ENCODE peak calls at places on chromosomes 13 and 19, in seven cellular contexts. One of them, this sample, is unnamed. For H3K4me1, the result is how much of the 10 kb centered on the place peaks cover.

GRCh38 chr13:102817907-102818306 is 19.0 kb downstream of the BIVM start:
- DNase-seq in HCT116: no peak
- DNase-seq in K562: no peak
- DNase-seq in SK-N-SH: no peak
- DNase-seq in A549: no peak
- DNase-seq in GM12878: no peak
- DNase-seq in GM23338: no peak
- DNase-seq in this sample: no peak

GRCh38 chr19:29694669-29695627 is 20.1 kb downstream of the C19orf12 start:
- DNase-seq in GM23338: peak
- DNase-seq in HCT116: no peak
- DNase-seq in GM12878: no peak
- DNase-seq in SK-N-SH: peak
- DNase-seq in K562: peak
- DNase-seq in A549: peak
- DNase-seq in this sample: no peak

GRCh38 chr13:24511019-24511823 is 1.4 kb downstream of the PARP4 start:
- DNase-seq in SK-N-SH: peak
- DNase-seq in HCT116: peak
- DNase-seq in A549: peak
- DNase-seq in K562: peak
- DNase-seq in GM12878: peak
- DNase-seq in GM23338: peak
- DNase-seq in this sample: no peak

GRCh38 chr13:20461481-20461859 is 64.2 kb downstream of the CRYL1 start:
- DNase-seq in HCT116: no peak
- DNase-seq in GM23338: no peak
- DNase-seq in SK-N-SH: no peak
- DNase-seq in A549: no peak
- DNase-seq in K562: no peak
- DNase-seq in GM12878: no peak
- DNase-seq in this sample: no peak

GRCh38 chr13:35767256-35767981 is 290.9 kb upstream of the MAB21L1 start:
- DNase-seq in HCT116: no peak
- DNase-seq in A549: no peak
- DNase-seq in GM12878: no peak
- DNase-seq in GM23338: no peak
- DNase-seq in SK-N-SH: no peak
- DNase-seq in K562: no peak
- DNase-seq in this sample: no peak

GRCh38 chr19:29379257-29379986 is 146.4 kb upstream of the VSTM2B start:
- DNase-seq in HCT116: no peak
- DNase-seq in K562: no peak
- DNase-seq in A549: no peak
- DNase-seq in SK-N-SH: no peak
- DNase-seq in GM23338: no peak
- DNase-seq in GM12878: no peak
- DNase-seq in this sample: no peak

GRCh38 chr13:76609643-76610042 is 276.6 kb downstream of the KCTD12 start:
- DNase-seq in K562: no peak
- DNase-seq in GM23338: no peak
- DNase-seq in GM12878: no peak
- DNase-seq in A549: no peak
- DNase-seq in HCT116: no peak
- DNase-seq in SK-N-SH: no peak
- DNase-seq in this sample: no peak

GRCh38 chr19:2813235-2814160 is 6.2 kb upstream of the ZNF554 start:
- DNase-seq in SK-N-SH: peak
- DNase-seq in A549: no peak
- DNase-seq in GM23338: no peak
- DNase-seq in K562: no peak
- DNase-seq in HCT116: no peak
- DNase-seq in GM12878: no peak
- DNase-seq in this sample: no peak

GRCh38 chr13:45490068-45490467 is 25.3 kb downstream of the COG3 start:
- DNase-seq in GM23338: peak
- DNase-seq in SK-N-SH: peak
- DNase-seq in A549: peak
- DNase-seq in K562: peak
- DNase-seq in HCT116: no peak
- DNase-seq in GM12878: no peak
- DNase-seq in this sample: no peak

GRCh38 chr13:96851856-96852255 is 142.4 kb downstream of the OXGR1 start:
- DNase-seq in K562: no peak
- DNase-seq in A549: no peak
- DNase-seq in GM23338: peak
- DNase-seq in GM12878: no peak
- DNase-seq in HCT116: no peak
- DNase-seq in SK-N-SH: no peak
- DNase-seq in this sample: no peak

GRCh38 chr13:110445722-110446569 is 115.6 kb downstream of the RAB20 start:
- DNase-seq in HCT116: no peak
- DNase-seq in SK-N-SH: no peak
- DNase-seq in K562: no peak
- DNase-seq in A549: no peak
- DNase-seq in GM12878: no peak
- DNase-seq in GM23338: no peak
- DNase-seq in this sample: no peak

GRCh38 chr19:18091217-18091608 is 4.5 kb upstream of the IL12RB1 start:
- DNase-seq in SK-N-SH: no peak
- DNase-seq in HCT116: no peak
- DNase-seq in K562: peak
- DNase-seq in A549: no peak
- DNase-seq in GM12878: peak
- DNase-seq in GM23338: no peak
- DNase-seq in this sample: no peak

GRCh38 chr13:97586941-97587340 is 153.0 kb downstream of the RAP2A start:
- DNase-seq in GM23338: no peak
- DNase-seq in A549: no peak
- DNase-seq in GM12878: no peak
- DNase-seq in HCT116: no peak
- DNase-seq in K562: no peak
- DNase-seq in SK-N-SH: no peak
- DNase-seq in this sample: no peak

GRCh38 chr19:28960986-28961705 is 251.8 kb downstream of the UQCRFS1 start:
- DNase-seq in HCT116: no peak
- DNase-seq in GM12878: no peak
- DNase-seq in A549: no peak
- DNase-seq in GM23338: no peak
- DNase-seq in K562: no peak
- DNase-seq in SK-N-SH: no peak
- DNase-seq in this sample: no peak

GRCh38 chr19:30222993-30223865 is 149.0 kb upstream of the ZNF536 start:
- DNase-seq in K562: no peak
- DNase-seq in A549: no peak
- DNase-seq in GM12878: no peak
- DNase-seq in SK-N-SH: no peak
- DNase-seq in GM23338: peak
- DNase-seq in HCT116: no peak
- DNase-seq in this sample: no peak

GRCh38 chr13:21800847-21801616 is 130.2 kb downstream of the FGF9 start:
- DNase-seq in K562: peak
- DNase-seq in SK-N-SH: no peak
- DNase-seq in A549: no peak
- DNase-seq in HCT116: no peak
- DNase-seq in GM12878: no peak
- DNase-seq in GM23338: peak
- DNase-seq in this sample: no peak

GRCh38 chr13:91346848-91347211 is 657 bp upstream of the MIR17HG start:
- DNase-seq in HCT116: no peak
- DNase-seq in A549: peak
- DNase-seq in SK-N-SH: peak
- DNase-seq in GM12878: peak
- DNase-seq in K562: peak
- DNase-seq in GM23338: peak
- DNase-seq in this sample: no peak

GRCh38 chr19:35856546-35857149 is at the start of gene KIRREL2:
- DNase-seq in HCT116: no peak
- DNase-seq in GM23338: peak
- DNase-seq in K562: no peak
- DNase-seq in GM12878: no peak
- DNase-seq in A549: no peak
- DNase-seq in SK-N-SH: peak
- DNase-seq in this sample: no peak

GRCh38 chr19:55488986-55489710 is 912 bp downstream of the SSC5D start:
- DNase-seq in A549: no peak
- DNase-seq in SK-N-SH: peak
- DNase-seq in HCT116: no peak
- DNase-seq in GM23338: no peak
- DNase-seq in GM12878: no peak
- DNase-seq in K562: no peak
- DNase-seq in this sample: no peak

GRCh38 chr19:19432732-19433131 is 27.3 kb downstream of the GATAD2A start:
- DNase-seq in HCT116: no peak
- DNase-seq in A549: no peak
- DNase-seq in GM23338: no peak
- DNase-seq in K562: no peak
- DNase-seq in GM12878: no peak
- DNase-seq in SK-N-SH: no peak
- DNase-seq in this sample: no peak

GRCh38 chr19:19436137-19436691 is 30.7 kb downstream of the GATAD2A start:
- DNase-seq in HCT116: no peak
- DNase-seq in A549: no peak
- DNase-seq in GM23338: no peak
- DNase-seq in GM12878: no peak
- DNase-seq in SK-N-SH: peak
- DNase-seq in K562: no peak
- DNase-seq in this sample: no peak

GRCh38 chr19:19433666-19434213 is 28.3 kb downstream of the GATAD2A start:
- DNase-seq in HCT116: no peak
- DNase-seq in SK-N-SH: no peak
- DNase-seq in GM23338: no peak
- DNase-seq in K562: no peak
- DNase-seq in A549: no peak
- DNase-seq in GM12878: no peak
- DNase-seq in this sample: no peak

GRCh38 chr19:19439083-19439482 is 33.6 kb downstream of the GATAD2A start:
- DNase-seq in SK-N-SH: no peak
- DNase-seq in K562: no peak
- DNase-seq in HCT116: no peak
- DNase-seq in A549: no peak
- DNase-seq in GM23338: no peak
- DNase-seq in GM12878: no peak
- DNase-seq in this sample: no peak

GRCh38 chr19:19434483-19435045 is 29.1 kb downstream of the GATAD2A start:
- DNase-seq in A549: no peak
- DNase-seq in GM12878: no peak
- DNase-seq in GM23338: no peak
- DNase-seq in K562: no peak
- DNase-seq in HCT116: no peak
- DNase-seq in SK-N-SH: no peak
- DNase-seq in this sample: no peak
- TF ChIP-seq REST in A549: no peak
- TF ChIP-seq REST in GM12878: no peak
- TF ChIP-seq REST in GM23338: no peak
- TF ChIP-seq REST in K562: no peak
- TF ChIP-seq REST in HCT116: no peak
- TF ChIP-seq REST in SK-N-SH: no peak
- TF ChIP-seq REST in this sample: no peak

DNA sequence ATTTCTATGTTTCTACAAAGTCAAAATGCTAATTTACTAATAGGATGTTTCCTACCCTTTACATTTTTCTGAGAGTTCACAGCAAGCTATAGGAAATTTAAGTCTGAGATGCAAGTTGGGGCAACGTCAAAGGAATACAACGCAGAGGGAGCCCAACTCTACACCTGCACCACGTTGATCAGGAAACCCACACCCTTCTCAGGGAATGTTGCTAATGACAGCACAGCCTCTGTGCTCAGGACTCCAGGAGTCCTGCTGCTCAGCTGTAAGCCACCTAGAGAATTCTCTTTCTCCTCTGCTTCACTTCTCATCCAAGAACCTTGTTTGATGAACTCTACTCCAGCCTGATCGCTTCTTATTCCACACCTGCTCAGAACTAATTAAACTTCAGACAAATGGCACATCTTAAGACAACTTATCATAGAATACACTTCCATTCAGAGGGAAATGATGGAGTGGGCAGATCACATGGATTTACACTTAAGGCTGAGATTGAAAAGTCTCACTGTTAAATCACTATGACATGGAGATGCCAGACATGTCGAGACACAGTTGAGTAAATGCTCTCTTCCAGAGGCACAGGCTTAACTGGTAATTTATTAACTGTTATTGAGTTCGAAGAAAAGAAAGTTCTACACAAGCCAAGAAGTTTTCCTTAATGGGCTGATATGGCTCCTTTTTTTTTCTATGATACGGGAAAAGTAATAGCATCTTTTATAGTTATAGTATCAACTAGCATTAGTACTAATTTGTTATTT is 811.6 kb upstream of the ARGLU1 start:
- DNase-seq in GM12878: no peak
- DNase-seq in A549: no peak
- DNase-seq in GM23338: no peak
- DNase-seq in SK-N-SH: no peak
- DNase-seq in HCT116: no peak
- DNase-seq in K562: no peak
- DNase-seq in this sample: no peak
- H3K27ac ChIP-seq in GM12878: no peak
- H3K27ac ChIP-seq in A549: no peak
- H3K27ac ChIP-seq in GM23338: no peak
- H3K27ac ChIP-seq in SK-N-SH: no peak
- H3K27ac ChIP-seq in HCT116: no peak
- H3K27ac ChIP-seq in K562: no peak
- H3K27ac ChIP-seq in this sample: no peak

DNA sequence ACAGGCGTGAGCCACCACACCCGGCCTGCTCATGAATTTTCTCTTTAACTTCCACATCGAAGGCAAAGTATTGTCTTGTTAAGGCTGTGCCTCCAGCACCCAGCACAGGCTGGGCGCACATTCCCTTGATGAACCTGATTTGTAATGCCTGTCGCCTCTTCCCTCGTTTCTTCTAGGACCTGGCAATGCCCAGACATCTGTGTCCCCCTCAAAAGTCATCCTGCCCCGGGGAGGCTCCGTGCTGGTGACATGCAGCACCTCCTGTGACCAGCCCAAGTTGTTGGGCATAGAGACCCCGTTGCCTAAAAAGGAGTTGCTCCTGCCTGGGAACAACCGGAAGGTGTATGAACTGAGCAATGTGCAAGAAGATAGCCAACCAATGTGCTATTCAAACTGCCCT is 3.7 kb downstream of the ICAM1 start:
- DNase-seq in K562: no peak
- DNase-seq in HCT116: no peak
- DNase-seq in GM12878: no peak
- DNase-seq in A549: no peak
- DNase-seq in GM23338: no peak
- DNase-seq in SK-N-SH: no peak
- DNase-seq in this sample: no peak
- H3K4me1 ChIP-seq in K562: under half
- H3K4me1 ChIP-seq in HCT116: under half
- H3K4me1 ChIP-seq in GM12878: under half
- H3K4me1 ChIP-seq in A549: under half
- H3K4me1 ChIP-seq in GM23338: under half
- H3K4me1 ChIP-seq in SK-N-SH: under half
- H3K4me1 ChIP-seq in this sample: under half

DNA sequence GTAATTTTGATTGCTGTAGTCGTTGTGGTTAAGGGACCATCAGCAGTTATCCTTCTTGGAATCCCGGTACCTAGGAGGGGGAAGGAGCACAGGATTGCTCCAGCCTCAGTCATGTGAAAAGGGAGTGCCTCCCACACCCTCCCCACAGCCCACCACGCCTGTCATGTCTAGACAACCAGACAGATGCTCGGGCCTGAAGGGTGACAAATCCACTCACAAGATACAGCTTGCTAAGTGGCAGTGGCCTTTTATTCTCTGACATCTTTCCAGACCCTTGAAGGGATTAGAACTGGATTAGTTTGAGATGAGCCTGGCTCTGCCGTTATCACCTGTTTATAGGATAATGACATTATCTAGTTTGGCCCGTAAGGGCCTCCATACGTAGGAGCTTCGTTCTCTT is 169.4 kb upstream of the TSHZ3 start:
- DNase-seq in HCT116: no peak
- DNase-seq in GM12878: no peak
- DNase-seq in SK-N-SH: no peak
- DNase-seq in GM23338: no peak
- DNase-seq in K562: no peak
- DNase-seq in A549: no peak
- DNase-seq in this sample: no peak
- TF ChIP-seq REST in HCT116: no peak
- TF ChIP-seq REST in GM12878: no peak
- TF ChIP-seq REST in SK-N-SH: no peak
- TF ChIP-seq REST in GM23338: no peak
- TF ChIP-seq REST in K562: no peak
- TF ChIP-seq REST in A549: no peak
- TF ChIP-seq REST in this sample: no peak

This sample was measured in Panc1.